ENCODE peak calls at places on chromosomes 2 and 18, in four cellular contexts. G, J, T and N are unnamed samples.

GRCh38 chr2:9149388-9149660 is 57.3 kb upstream of the ASAP2 start:
- DNase-seq in G (no peak), J (no peak), T (no peak), N (no peak)

GRCh38 chr2:58039170-58039611 is 7.4 kb upstream of the VRK2 start:
- DNase-seq in G (no peak), T (peak; percentile 72), J (no peak), N (no peak)

GRCh38 chr2:12326449-12327190 is 390.1 kb upstream of the TRIB2 start:
- DNase-seq in G (no peak), J (no peak), T (no peak), N (no peak)

GRCh38 chr2:135494503-135494902 is 36.5 kb downstream of the ZRANB3 start:
- DNase-seq in T (peak; percentile 7), G (no peak), J (no peak), N (no peak)

GRCh38 chr2:42876280-42876840 is 84.0 kb upstream of the HAAO start:
- DNase-seq in T (no peak), J (no peak), G (no peak), N (no peak)

GRCh38 chr2:224747765-224748164 is 31.6 kb upstream of the CCDC195 start:
- DNase-seq in J (no peak), G (no peak), T (no peak), N (no peak)

GRCh38 chr18:24492445-24492844 is 32.0 kb downstream of the HRH4 start:
- DNase-seq in G (no peak), J (no peak), T (no peak), N (no peak)

GRCh38 chr2:16014041-16014787 is 73.9 kb downstream of the MYCN start:
- DNase-seq in T (no peak), J (peak; percentile 38), G (no peak), N (no peak)

GRCh38 chr2:44515416-44515815 is 153.7 kb downstream of the CAMKMT start:
- DNase-seq in T (no peak), G (no peak), J (no peak), N (no peak)

GRCh38 chr2:102895386-102895785 is 133.6 kb downstream of the TMEM182 start:
- DNase-seq in G (no peak), T (no peak), J (no peak), N (no peak)

GRCh38 chr18:62837011-62837410 is 121.7 kb downstream of the PHLPP1 start:
- DNase-seq in J (no peak), G (no peak), T (no peak), N (no peak)

GRCh38 chr2:100106460-100106859 is 35.9 kb downstream of the AFF3 start:
- DNase-seq in T (peak; percentile 32), J (no peak), G (no peak), N (no peak)

GRCh38 chr2:129904532-129905446 is 74.7 kb upstream of the RAB6C start:
- DNase-seq in T (no peak), J (peak; percentile 62), G (no peak), N (no peak)

GRCh38 chr18:76133873-76134272 is 361.2 kb downstream of the ZNF516 start:
- DNase-seq in G (no peak), T (no peak), J (no peak), N (no peak)

GRCh38 chr2:169891593-169892298 is 64.5 kb downstream of the UBR3 start:
- DNase-seq in J (peak; percentile 66), G (no peak), T (peak; percentile 43), N (no peak)

GRCh38 chr2:32272279-32272678 is 5.4 kb upstream of the YIPF4 start:
- DNase-seq in T (no peak), G (no peak), J (no peak), N (no peak)

GRCh38 chr2:239531456-239532304 is 130.9 kb upstream of the HDAC4 start:
- DNase-seq in J (no peak), G (no peak), T (no peak), N (no peak)

GRCh38 chr2:237790353-237790752 is 8.2 kb upstream of the RBM44 start:
- DNase-seq in J (no peak), T (peak; percentile 49), G (no peak), N (no peak)

GRCh38 chr2:189255711-189256110 is 76.2 kb upstream of the COL5A2 start:
- DNase-seq in J (no peak), T (no peak), G (no peak), N (no peak)